ENCODE peak calls at places on chromosomes 11 and 22, in five cellular contexts. O, A, H, C and Y are unnamed samples.

GRCh38 chr11:128302425-128303186 is 284.8 kb downstream of the ETS1 start:
- DNase-seq in O (no peak), A (no peak), H (peak), C (no peak), Y (peak)

GRCh38 chr22:49770454-49771265 is 57.0 kb downstream of the BRD1 start:
- DNase-seq in O (no peak), A (peak), H (peak), C (no peak), Y (no peak)

GRCh38 chr22:27476729-27477128 is 324.8 kb downstream of the MN1 start:
- DNase-seq in O (peak), A (no peak), H (no peak), C (no peak), Y (no peak)

GRCh38 chr11:95153857-95154246 is 64.2 kb downstream of the ENDOD1 start:
- DNase-seq in O (no peak), A (no peak), H (no peak), C (no peak), Y (no peak)

GRCh38 chr11:66713746-66714480 is 15.1 kb downstream of the SPTBN2 start:
- DNase-seq in O (no peak), A (no peak), H (no peak), C (no peak), Y (no peak)

GRCh38 chr22:46758867-46759290 is 3.6 kb upstream of the TBC1D22A start:
- DNase-seq in O (peak), A (no peak), H (peak), C (peak), Y (peak)

GRCh38 chr22:33255781-33256180 is 197.6 kb upstream of the SYN3 start:
- DNase-seq in O (no peak), A (no peak), H (no peak), C (no peak), Y (no peak)

GRCh38 chr11:13434247-13435205 is 28.5 kb downstream of the BTBD10 start:
- DNase-seq in O (no peak), A (no peak), H (no peak), C (no peak), Y (no peak)

GRCh38 chr11:128686745-128687177 is 7.1 kb upstream of the FLI1 start:
- DNase-seq in O (peak), A (no peak), H (peak), C (no peak), Y (peak)

GRCh38 chr11:28849053-28849452 is 740.9 kb downstream of the METTL15 start:
- DNase-seq in O (no peak), A (no peak), H (no peak), C (no peak), Y (no peak)